ENCODE peak calls at places on chromosomes 7 and 10, in four cellular contexts. N is osteoblast, C is HCT116, J is AG04450. E is an unnamed sample.

GRCh38 chr10:17548786-17549185 is 68.4 kb downstream of the HACD1 start:
- DNase-seq in N (peak), C (no peak), J (no peak), E (no peak)

GRCh38 chr7:155187061-155187785 is 110.5 kb upstream of the INSIG1 start:
- DNase-seq in N (no peak), C (no peak), J (no peak), E (peak)

GRCh38 chr10:29834990-29835569 is 200.3 kb upstream of the SVIL start:
- DNase-seq in N (no peak), C (no peak), J (no peak), E (no peak)

GRCh38 chr10:73643362-73643761 is 2.1 kb upstream of the MYOZ1 start:
- DNase-seq in N (no peak), C (no peak), J (no peak), E (no peak)

GRCh38 chr7:109579876-109580275 is 1010.2 kb downstream of the DNAJB9 start:
- DNase-seq in N (no peak), C (no peak), J (no peak), E (no peak)

GRCh38 chr7:78179211-78179610 is 380.6 kb downstream of the PHTF2 start:
- DNase-seq in N (no peak), C (no peak), J (no peak), E (no peak)

GRCh38 chr10:66505003-66505707 is 420.7 kb upstream of the LRRTM3 start:
- DNase-seq in N (no peak), C (no peak), J (no peak), E (no peak)

GRCh38 chr7:150448789-150449147 is 1.7 kb upstream of the GIMAP8 start:
- DNase-seq in N (peak), C (peak), J (no peak), E (peak)

GRCh38 chr7:34061175-34061574 is 155.8 kb downstream of the BMPER start:
- DNase-seq in N (no peak), C (no peak), J (peak), E (no peak)

GRCh38 chr10:69398466-69398865 is 18.3 kb downstream of the TACR2 start:
- DNase-seq in N (no peak), C (no peak), J (no peak), E (no peak)

GRCh38 chr10:4267084-4267774 is 482.2 kb upstream of the KLF6 start:
- DNase-seq in N (no peak), C (peak), J (no peak), E (no peak)

GRCh38 chr7:36605261-36605660 is 119.0 kb downstream of the AOAH start:
- DNase-seq in N (no peak), C (no peak), J (no peak), E (no peak)

GRCh38 chr10:69769395-69769989 is 32.2 kb upstream of the COL13A1 start:
- DNase-seq in N (peak), C (peak), J (peak), E (no peak)

GRCh38 chr10:124732931-124733536 is 11.1 kb downstream of the FAM53B start:
- DNase-seq in N (peak), C (no peak), J (no peak), E (no peak)

GRCh38 chr7:137952406-137952805 is 49.5 kb downstream of the CREB3L2 start:
- DNase-seq in N (no peak), C (no peak), J (no peak), E (no peak)

GRCh38 chr7:19268737-19269136 is 123.5 kb upstream of the FERD3L start:
- DNase-seq in N (no peak), C (no peak), J (no peak), E (no peak)

GRCh38 chr10:14579405-14579804 is 195.3 kb downstream of the FAM107B start:
- DNase-seq in N (no peak), C (no peak), J (no peak), E (no peak)

GRCh38 chr10:21519327-21519933 is 6.1 kb downstream of the SKIDA1 start:
- DNase-seq in N (no peak), C (no peak), J (no peak), E (no peak)

GRCh38 chr7:151871904-151872303 is 5.0 kb downstream of the PRKAG2 start:
- DNase-seq in N (no peak), C (no peak), J (no peak), E (no peak)

GRCh38 chr7:96303105-96303685 is 18.7 kb downstream of the SLC25A13 start:
- DNase-seq in N (no peak), C (no peak), J (no peak), E (no peak)

GRCh38 chr7:157228864-157229422 is 90.2 kb downstream of the UBE3C start:
- DNase-seq in N (peak), C (no peak), J (no peak), E (no peak)

GRCh38 chr7:44973610-44974401 is 5.0 kb downstream of the MYO1G start:
- DNase-seq in N (peak), C (no peak), J (no peak), E (no peak)

GRCh38 chr7:22488643-22489462 is 11.1 kb downstream of the STEAP1B start:
- DNase-seq in N (peak), C (peak), J (peak), E (no peak)

GRCh38 chr7:143279186-143280098 is 5.3 kb upstream of the TMEM139 start:
- DNase-seq in N (peak), C (no peak), J (no peak), E (no peak)

GRCh38 chr7:92359801-92360200 is 87.5 kb upstream of the GATAD1 start:
- DNase-seq in N (no peak), C (no peak), J (no peak), E (no peak)

DNA sequence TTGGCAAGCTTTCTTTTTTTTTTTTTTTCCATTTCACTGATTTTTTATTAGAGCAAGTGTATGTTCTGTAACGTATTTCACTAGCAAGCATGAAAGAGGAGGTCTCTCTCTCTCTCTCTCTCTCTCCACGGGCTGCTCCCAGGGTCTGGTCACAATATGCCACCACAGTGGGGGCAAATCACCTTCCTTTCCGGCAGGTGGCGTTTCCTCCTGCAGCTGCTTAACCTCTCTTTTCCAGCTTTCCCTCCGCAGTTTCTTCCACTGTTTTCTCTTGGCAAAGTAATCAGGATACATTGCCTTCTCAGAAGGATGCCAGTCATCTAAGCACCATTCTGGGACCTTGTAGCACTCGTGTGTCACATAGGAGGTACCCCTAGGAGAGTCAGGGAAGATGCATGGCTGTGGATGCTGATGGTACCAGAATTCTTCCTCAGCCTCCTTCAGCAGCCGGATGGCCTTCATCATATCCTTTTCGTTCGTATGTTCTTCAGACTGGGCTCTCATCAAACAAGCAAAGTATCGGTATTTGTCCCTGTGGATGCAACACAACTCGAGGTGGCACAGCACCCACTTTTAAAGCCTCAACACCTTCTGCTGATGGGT is 197.3 kb upstream of the PODXL start:
- DNase-seq in N (no peak), C (peak), J (no peak), E (no peak)
- TF ChIP-seq CTCF in N (peak), C (peak), J (peak), E (peak)

DNA sequence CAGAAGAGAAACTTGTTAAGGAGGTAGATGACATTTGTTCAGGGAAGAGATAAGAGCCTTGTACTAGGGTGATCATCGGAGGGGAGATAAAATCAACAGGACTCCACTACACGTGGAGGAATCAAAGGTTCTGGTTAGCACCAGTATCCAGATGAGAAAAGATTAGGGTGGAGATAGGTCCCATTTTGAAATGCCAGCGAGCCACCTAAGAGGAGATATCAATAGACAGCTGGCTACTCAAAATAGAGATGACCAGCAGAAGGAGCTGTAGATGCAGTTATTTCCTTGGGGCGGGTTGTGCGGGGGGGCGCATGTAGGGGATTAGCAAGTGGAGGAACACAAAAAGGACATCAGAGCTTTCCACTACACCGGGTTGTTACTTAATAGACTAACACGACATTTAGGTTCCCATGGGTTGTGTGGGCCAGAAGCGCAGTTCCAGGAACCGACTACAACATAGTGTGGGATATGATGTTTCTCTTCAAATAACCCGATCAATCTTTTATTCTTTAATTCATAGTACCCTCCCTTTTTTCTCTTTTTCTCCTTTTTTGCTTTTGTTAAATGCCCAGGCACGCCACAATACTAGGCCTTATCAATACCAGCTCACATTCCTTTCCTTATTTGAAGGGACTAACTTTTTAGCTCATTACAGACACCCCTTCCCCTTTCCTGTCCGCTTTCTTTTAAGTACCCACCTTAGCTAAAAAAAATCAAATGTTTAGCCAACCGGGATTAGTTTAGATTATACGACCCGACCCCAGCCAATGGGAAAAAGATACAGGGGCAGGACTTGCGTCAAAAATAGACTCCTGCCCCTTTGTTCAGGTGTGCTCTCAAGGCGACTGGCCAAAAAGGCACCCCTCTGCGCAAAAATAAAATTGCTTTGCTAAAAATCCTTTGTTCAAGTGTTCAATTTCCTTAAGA is 2.0 kb upstream of the KIF11 start:
- DNase-seq in N (peak), C (peak), J (no peak), E (no peak)
- TF ChIP-seq CTCF in N (peak), C (peak), J (peak), E (no peak)

GRCh38 chr10:1227505-1228402 is 171.6 kb downstream of the WDR37 start:
- DNase-seq in N (peak), C (no peak), J (no peak), E (no peak)
- TF ChIP-seq CTCF in N (no peak), C (no peak), J (no peak), E (peak)

DNA sequence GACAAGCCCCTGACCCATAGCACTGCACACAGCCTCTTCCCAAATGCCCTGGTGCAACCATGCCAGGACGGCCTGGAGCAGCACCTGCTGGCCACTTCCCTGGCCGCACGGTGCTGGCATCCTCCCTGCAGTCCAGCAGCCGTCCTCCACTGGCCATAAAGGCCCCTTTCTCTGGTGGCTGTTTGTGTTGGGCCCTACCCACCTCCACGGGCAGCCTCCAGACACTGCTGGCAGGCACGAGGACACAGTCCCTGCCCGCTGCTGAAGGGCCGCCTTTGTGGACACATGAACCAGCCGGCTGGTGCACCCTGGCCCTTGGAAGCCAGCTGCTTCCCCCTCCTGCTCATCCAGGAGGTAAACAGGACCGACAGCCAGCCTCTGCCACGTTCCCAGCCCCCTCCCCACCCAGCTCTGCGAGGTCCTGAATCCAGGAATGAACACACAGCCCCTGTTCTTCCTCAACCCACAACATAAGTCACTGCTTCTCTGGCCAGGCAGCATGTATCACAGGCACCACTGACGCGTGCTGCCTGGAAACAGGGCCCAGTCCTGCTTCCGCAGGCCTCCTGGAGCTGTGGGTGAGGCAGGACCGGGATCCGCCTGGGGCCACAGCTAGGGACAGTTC is 43.8 kb downstream of the SPOCK2 start:
- DNase-seq in N (peak), C (no peak), J (no peak), E (no peak)
- TF ChIP-seq CTCF in N (peak), C (no peak), J (peak), E (peak)

GRCh38 chr7:79212334-79212733 is 241.1 kb downstream of the MAGI2 start:
- DNase-seq in N (no peak), C (no peak), J (no peak), E (no peak)
- TF ChIP-seq CTCF in N (no peak), C (no peak), J (no peak), E (no peak)

GRCh38 chr10:49393757-49394156 is 2.1 kb downstream of the DRGX start:
- DNase-seq in N (no peak), C (no peak), J (no peak), E (no peak)
- TF ChIP-seq CTCF in N (no peak), C (peak), J (no peak), E (peak)

GRCh38 chr10:48901152-48901705 is 38.4 kb downstream of the LRRC18 start:
- DNase-seq in N (no peak), C (no peak), J (no peak), E (peak)
- TF ChIP-seq CTCF in N (no peak), C (no peak), J (no peak), E (no peak)

DNA sequence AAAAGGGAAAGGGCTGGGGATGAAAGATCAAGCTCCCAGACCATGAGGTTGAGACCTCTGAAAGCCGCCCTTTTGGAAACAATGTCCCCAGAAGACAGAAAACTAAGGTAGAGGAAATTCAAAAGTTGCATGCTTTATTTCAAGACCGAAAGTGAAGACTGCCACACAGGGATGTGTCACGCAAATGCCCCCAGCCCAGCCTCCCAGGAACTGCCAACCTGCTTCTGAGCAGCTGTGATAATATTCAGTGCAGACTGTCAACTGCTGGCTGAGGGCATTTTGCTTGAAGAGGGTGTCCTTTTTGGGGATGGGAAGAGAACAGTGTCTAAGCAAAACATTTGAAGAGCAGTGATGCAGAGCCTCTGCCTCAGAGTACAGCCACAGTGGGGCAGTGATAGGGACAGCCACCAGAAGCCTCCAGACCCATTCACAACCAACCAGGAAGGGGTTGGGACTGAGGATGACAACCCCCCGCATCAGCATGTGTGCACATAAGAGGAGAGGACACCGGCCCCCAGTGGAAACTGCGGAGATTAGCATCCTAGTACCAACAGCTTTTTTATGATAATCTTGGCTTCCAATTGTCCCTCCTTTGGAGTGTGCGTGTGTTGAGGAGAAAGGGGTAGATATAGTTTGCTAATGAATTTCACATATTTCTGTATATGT is 34.7 kb upstream of the NFE2L3 start:
- DNase-seq in N (no peak), C (no peak), J (no peak), E (no peak)
- TF ChIP-seq CTCF in N (no peak), C (peak), J (no peak), E (no peak)

E was measured in type B pancreatic cell.